ENCODE peak calls at places on chromosomes 16 and 17, in six cellular contexts. A is GM12865; H is AG04449; M is uterus; T is transverse colon; G is CD8-positive, alpha-beta T cell. L is an unnamed sample.

GRCh38 chr16:16025214-16025968 is 76.0 kb downstream of the ABCC1 start:
- DNase-seq in M (no peak), G (peak; percentile 41), T (no peak), A (peak; percentile 86), H (peak; percentile 79), L (peak; percentile 74)

GRCh38 chr16:82936941-82937551 is 310.3 kb downstream of the CDH13 start:
- DNase-seq in G (no peak), H (no peak), T (no peak), M (no peak), A (no peak), L (no peak)

GRCh38 chr16:3625911-3626732 is 14.7 kb upstream of the SLX4 start:
- DNase-seq in H (no peak), G (no peak), A (peak; percentile 70), M (no peak), T (no peak), L (no peak)

GRCh38 chr17:488993-489757 is 136.6 kb upstream of the RPH3AL start:
- DNase-seq in M (no peak), A (peak; percentile 78), G (peak; percentile 39), H (no peak), T (no peak), L (no peak)

GRCh38 chr16:401468-402348 is at the start of gene DECR2:
- DNase-seq in T (peak; percentile 98), M (peak; percentile 96), H (no peak), A (peak; percentile 96), G (peak; percentile 97), L (no peak)

GRCh38 chr17:79749156-79749815 is 18.5 kb downstream of the ENPP7 start:
- DNase-seq in G (no peak), H (peak; percentile 34), T (no peak), M (no peak), A (no peak), L (peak; percentile 16)

GRCh38 chr16:11080327-11080967 is 136.1 kb downstream of the CLEC16A start:
- DNase-seq in M (no peak), H (no peak), A (no peak), G (no peak), T (no peak), L (no peak)

GRCh38 chr17:57110579-57111367 is 25.7 kb downstream of the AKAP1 start:
- DNase-seq in M (no peak), G (no peak), T (no peak), A (no peak), H (no peak), L (no peak)

GRCh38 chr17:44113868-44114840 is 9.3 kb downstream of the HDAC5 start:
- DNase-seq in M (no peak), A (no peak), G (no peak), T (no peak), H (no peak), L (no peak)

GRCh38 chr16:46920402-46921068 is 36.4 kb downstream of the GPT2 start:
- DNase-seq in H (no peak), G (no peak), T (peak; percentile 64), M (no peak), A (no peak), L (no peak)

GRCh38 chr17:17075037-17075755 is 32.9 kb downstream of the MPRIP start:
- DNase-seq in T (no peak), A (no peak), G (no peak), H (no peak), M (peak; percentile 77), L (no peak)

GRCh38 chr17:51251010-51251409 is 8.8 kb downstream of the MBTD1 start:
- DNase-seq in A (no peak), T (no peak), G (no peak), M (no peak), H (no peak), L (no peak)

GRCh38 chr16:11564046-11564926 is 22.4 kb downstream of the LITAF start:
- DNase-seq in T (no peak), A (no peak), H (no peak), M (no peak), G (no peak), L (no peak)

GRCh38 chr17:37643829-37644228 is 583 bp upstream of the DDX52 start:
- DNase-seq in A (no peak), H (no peak), T (no peak), M (no peak), G (no peak), L (no peak)

GRCh38 chr17:9878791-9879525 is 26.1 kb downstream of the RCVRN start:
- DNase-seq in H (no peak), G (no peak), T (no peak), M (no peak), A (no peak), L (no peak)

GRCh38 chr17:27569884-27570577 is 61.0 kb upstream of the LGALS9 start:
- DNase-seq in M (no peak), A (no peak), H (no peak), G (no peak), T (peak; percentile 23), L (no peak)

GRCh38 chr17:17757944-17758343 is 76.7 kb downstream of the RAI1 start:
- DNase-seq in A (no peak), M (no peak), H (no peak), G (no peak), T (no peak), L (no peak)

GRCh38 chr17:2071421-2072281 is 16.7 kb downstream of the HIC1 start:
- DNase-seq in A (no peak), M (peak; percentile 75), T (peak; percentile 40), H (no peak), G (no peak), L (no peak)

GRCh38 chr17:49861150-49861884 is 13.4 kb upstream of the TAC4 start:
- DNase-seq in G (peak; percentile 71), M (no peak), A (peak; percentile 46), T (peak; percentile 25), H (no peak), L (no peak)

GRCh38 chr16:31568577-31569359 is 41.1 kb downstream of the AHSP start:
- DNase-seq in H (no peak), M (peak; percentile 28), T (peak; percentile 15), G (no peak), A (no peak), L (no peak)

GRCh38 chr16:67277294-67277998 is 1.9 kb upstream of the PLEKHG4 start:
- DNase-seq in H (peak; percentile 96), A (no peak), G (no peak), M (peak; percentile 67), T (peak; percentile 26), L (peak; percentile 96)

GRCh38 chr16:47944589-47944988 is 211.2 kb downstream of the ABCC12 start:
- DNase-seq in T (no peak), G (no peak), M (no peak), H (no peak), A (no peak), L (no peak)

GRCh38 chr17:18991531-18992315 is 12.8 kb downstream of the FAM83G start:
- DNase-seq in T (no peak), G (no peak), A (no peak), H (no peak), M (no peak), L (no peak)

GRCh38 chr16:404971-405486 is 3.3 kb downstream of the DECR2 start:
- DNase-seq in H (no peak), T (no peak), A (no peak), G (no peak), M (no peak), L (no peak)

GRCh38 chr16:14309001-14309886 is 238.1 kb downstream of the MRTFB start:
- DNase-seq in H (no peak), T (no peak), G (peak; percentile 60), M (no peak), A (peak; percentile 88), L (no peak)

GRCh38 chr17:75067856-75068255 is 19.9 kb upstream of the SLC16A5 start:
- DNase-seq in H (no peak), T (no peak), A (peak; percentile 41), G (no peak), M (no peak), L (no peak)

GRCh38 chr16:16143038-16143763 is 80.1 kb downstream of the ABCC6 start:
- DNase-seq in T (no peak), G (no peak), H (no peak), A (peak; percentile 23), M (no peak), L (no peak)

GRCh38 chr17:1367351-1367745 is 32.7 kb downstream of the YWHAE start:
- DNase-seq in H (no peak), A (no peak), M (no peak), T (no peak), G (no peak), L (no peak)

DNA sequence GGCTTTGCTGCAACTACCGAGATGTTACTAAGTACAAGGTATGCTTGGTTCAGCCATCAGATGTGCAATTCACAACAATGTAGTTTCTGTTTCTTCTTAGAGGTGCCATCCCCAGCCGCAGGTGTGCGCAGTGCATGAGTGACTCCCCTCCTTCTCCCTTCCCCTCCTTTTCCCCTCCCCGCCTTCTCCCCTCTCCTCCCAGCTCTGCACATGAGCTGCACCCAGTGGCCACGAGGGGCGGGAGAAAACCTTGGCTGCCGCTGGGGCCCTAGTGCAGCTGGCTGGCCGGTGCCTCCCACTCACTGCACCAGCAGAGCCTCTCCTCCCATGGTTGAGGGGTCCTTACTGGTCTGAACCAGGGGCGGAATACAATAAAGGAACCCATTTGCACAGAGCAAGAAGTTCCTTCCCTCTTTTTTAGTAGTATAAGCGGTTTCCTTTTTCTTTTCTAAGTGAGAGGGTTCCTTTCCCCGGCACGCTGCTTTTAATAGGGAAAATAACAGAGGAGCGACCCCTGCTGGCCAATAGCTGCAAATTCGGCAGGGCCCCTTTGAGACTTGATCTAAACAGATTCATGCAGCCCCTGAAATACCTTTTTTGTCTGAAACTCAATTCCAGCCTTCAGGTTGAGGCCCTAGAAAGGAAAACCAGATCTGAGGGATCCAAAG is 7.8 kb upstream of the CCL15 start:
- DNase-seq in H (no peak), M (no peak), A (peak; percentile 31), G (no peak), T (no peak), L (no peak)
- TF ChIP-seq CTCF in H (peak; percentile 18), M (no peak), A (peak; percentile 37), G (no peak), T (no peak), L (peak; percentile 29)

GRCh38 chr17:31446195-31446967 is 54.9 kb downstream of the RAB11FIP4 start:
- DNase-seq in A (no peak), M (no peak), G (no peak), T (no peak), H (no peak), L (no peak)
- TF ChIP-seq CTCF in A (no peak), M (no peak), G (no peak), T (no peak), H (peak; percentile 17), L (no peak)

GRCh38 chr17:72388765-72389473 is 268.1 kb downstream of the SOX9 start:
- DNase-seq in A (peak; percentile 89), T (no peak), H (no peak), M (no peak), G (no peak), L (no peak)
- TF ChIP-seq CTCF in A (peak; percentile 47), T (no peak), H (peak; percentile 51), M (no peak), G (no peak), L (no peak)

GRCh38 chr16:1946495-1947368 is 3.7 kb upstream of the MSRB1 start:
- DNase-seq in M (no peak), A (no peak), G (no peak), T (no peak), H (no peak), L (no peak)
- TF ChIP-seq CTCF in M (no peak), A (no peak), G (no peak), T (no peak), H (no peak), L (no peak)

GRCh38 chr17:7435676-7436555 is 681 bp downstream of the TMEM102 start:
- DNase-seq in A (peak; percentile 70), M (no peak), G (peak; percentile 67), H (no peak), T (peak; percentile 69), L (no peak)
- TF ChIP-seq CTCF in A (peak; percentile 34), M (no peak), G (peak; percentile 23), H (no peak), T (peak; percentile 25), L (no peak)

GRCh38 chr17:40818733-40819527 is 3.5 kb downstream of the KRT10 start:
- DNase-seq in H (no peak), T (peak; percentile 84), A (peak; percentile 92), G (peak; percentile 81), M (peak; percentile 74), L (peak; percentile 44)
- TF ChIP-seq CTCF in H (no peak), T (no peak), A (no peak), G (no peak), M (no peak), L (no peak)

L was measured in AG09319.